ENCODE peak calls at places on chromosomes 7 and 10, in seven cellular contexts. One of them, this sample, is unnamed.
A peak's percentile ranks its signal among the peaks of the same experiment; 100 is the strongest.

GRCh38 chr10:110392860-110393732 is 88.4 kb upstream of the SMNDC1 start:
- DNase-seq in Panc1: no peak
- DNase-seq in transverse colon: peak; percentile 58
- DNase-seq in stomach: no peak
- DNase-seq in GM23338: peak; percentile 11
- DNase-seq in K562: no peak
- DNase-seq in upper lobe of left lung: peak; percentile 37
- DNase-seq in this sample: peak; percentile 77

GRCh38 chr10:110863361-110863760 is 8.4 kb upstream of the PDCD4 start:
- DNase-seq in Panc1: no peak
- DNase-seq in GM23338: no peak
- DNase-seq in upper lobe of left lung: no peak
- DNase-seq in K562: no peak
- DNase-seq in transverse colon: no peak
- DNase-seq in stomach: no peak
- DNase-seq in this sample: no peak

GRCh38 chr7:92461027-92462003 is 14.0 kb downstream of the GATAD1 start:
- DNase-seq in stomach: no peak
- DNase-seq in upper lobe of left lung: no peak
- DNase-seq in K562: peak; percentile 68
- DNase-seq in transverse colon: peak; percentile 25
- DNase-seq in Panc1: peak; percentile 33
- DNase-seq in GM23338: peak; percentile 78
- DNase-seq in this sample: no peak

GRCh38 chr7:1505731-1506550 is 1.8 kb upstream of the INTS1 start:
- DNase-seq in upper lobe of left lung: peak; percentile 81
- DNase-seq in K562: no peak
- DNase-seq in Panc1: no peak
- DNase-seq in GM23338: no peak
- DNase-seq in transverse colon: no peak
- DNase-seq in stomach: no peak
- DNase-seq in this sample: no peak

GRCh38 chr7:1536768-1537630 is 6.5 kb downstream of the MAFK start:
- DNase-seq in Panc1: no peak
- DNase-seq in GM23338: peak; percentile 93
- DNase-seq in upper lobe of left lung: peak; percentile 93
- DNase-seq in K562: peak; percentile 75
- DNase-seq in stomach: peak; percentile 96
- DNase-seq in transverse colon: peak; percentile 91
- DNase-seq in this sample: peak; percentile 99

GRCh38 chr10:44974628-44975431 is 3.8 kb downstream of the DEPP1 start:
- DNase-seq in upper lobe of left lung: peak; percentile 95
- DNase-seq in stomach: peak; percentile 82
- DNase-seq in transverse colon: peak; percentile 79
- DNase-seq in K562: peak; percentile 87
- DNase-seq in GM23338: peak; percentile 75
- DNase-seq in Panc1: no peak
- DNase-seq in this sample: peak; percentile 89

GRCh38 chr7:4739528-4739992 is 35.9 kb upstream of the AP5Z1 start:
- DNase-seq in upper lobe of left lung: no peak
- DNase-seq in Panc1: no peak
- DNase-seq in GM23338: no peak
- DNase-seq in K562: peak; percentile 65
- DNase-seq in transverse colon: no peak
- DNase-seq in stomach: peak; percentile 38
- DNase-seq in this sample: no peak

GRCh38 chr7:65809259-65809981 is 63.5 kb upstream of the VKORC1L1 start:
- DNase-seq in Panc1: no peak
- DNase-seq in GM23338: no peak
- DNase-seq in upper lobe of left lung: no peak
- DNase-seq in stomach: no peak
- DNase-seq in K562: no peak
- DNase-seq in transverse colon: no peak
- DNase-seq in this sample: no peak

GRCh38 chr10:25557136-25557535 is 376.9 kb upstream of the MYO3A start:
- DNase-seq in GM23338: no peak
- DNase-seq in stomach: no peak
- DNase-seq in transverse colon: no peak
- DNase-seq in Panc1: no peak
- DNase-seq in upper lobe of left lung: no peak
- DNase-seq in K562: no peak
- DNase-seq in this sample: no peak

GRCh38 chr10:35224045-35224740 is 97.5 kb downstream of the CREM start:
- DNase-seq in GM23338: peak; percentile 24
- DNase-seq in Panc1: no peak
- DNase-seq in K562: no peak
- DNase-seq in transverse colon: no peak
- DNase-seq in stomach: no peak
- DNase-seq in upper lobe of left lung: no peak
- DNase-seq in this sample: no peak

GRCh38 chr10:43202657-43203490 is 64.0 kb downstream of the RASGEF1A start:
- DNase-seq in upper lobe of left lung: peak; percentile 89
- DNase-seq in Panc1: no peak
- DNase-seq in K562: peak; percentile 97
- DNase-seq in transverse colon: peak; percentile 46
- DNase-seq in GM23338: peak; percentile 94
- DNase-seq in stomach: peak; percentile 31
- DNase-seq in this sample: no peak

GRCh38 chr7:30450123-30450982 is 28.2 kb downstream of the NOD1 start:
- DNase-seq in K562: no peak
- DNase-seq in Panc1: no peak
- DNase-seq in transverse colon: no peak
- DNase-seq in stomach: no peak
- DNase-seq in GM23338: peak; percentile 42
- DNase-seq in upper lobe of left lung: no peak
- DNase-seq in this sample: peak; percentile 9

GRCh38 chr10:97553575-97554100 is 18.9 kb upstream of the ANKRD2 start:
- DNase-seq in stomach: peak; percentile 68
- DNase-seq in GM23338: peak; percentile 93
- DNase-seq in K562: peak; percentile 50
- DNase-seq in transverse colon: peak; percentile 52
- DNase-seq in upper lobe of left lung: no peak
- DNase-seq in Panc1: no peak
- DNase-seq in this sample: peak; percentile 82

GRCh38 chr7:36512607-36513006 is 122.9 kb downstream of the ANLN start:
- DNase-seq in Panc1: no peak
- DNase-seq in K562: no peak
- DNase-seq in transverse colon: no peak
- DNase-seq in upper lobe of left lung: no peak
- DNase-seq in stomach: no peak
- DNase-seq in GM23338: no peak
- DNase-seq in this sample: no peak

GRCh38 chr10:129774736-129775401 is 189.2 kb downstream of the EBF3 start:
- DNase-seq in GM23338: no peak
- DNase-seq in stomach: peak; percentile 15
- DNase-seq in Panc1: no peak
- DNase-seq in upper lobe of left lung: peak; percentile 61
- DNase-seq in K562: no peak
- DNase-seq in transverse colon: no peak
- DNase-seq in this sample: no peak

GRCh38 chr10:79400567-79401004 is 44.8 kb downstream of the ZCCHC24 start:
- DNase-seq in Panc1: peak; percentile 27
- DNase-seq in GM23338: peak; percentile 73
- DNase-seq in K562: peak; percentile 88
- DNase-seq in stomach: peak; percentile 58
- DNase-seq in transverse colon: peak; percentile 49
- DNase-seq in upper lobe of left lung: peak; percentile 86
- DNase-seq in this sample: no peak

GRCh38 chr10:79402625-79402946 is 42.8 kb downstream of the ZCCHC24 start:
- DNase-seq in GM23338: no peak
- DNase-seq in stomach: no peak
- DNase-seq in K562: no peak
- DNase-seq in upper lobe of left lung: no peak
- DNase-seq in transverse colon: no peak
- DNase-seq in Panc1: no peak
- DNase-seq in this sample: no peak

GRCh38 chr10:79402951-79403350 is 42.5 kb downstream of the ZCCHC24 start:
- DNase-seq in stomach: peak; percentile 44
- DNase-seq in upper lobe of left lung: no peak
- DNase-seq in transverse colon: no peak
- DNase-seq in GM23338: no peak
- DNase-seq in K562: no peak
- DNase-seq in Panc1: no peak
- DNase-seq in this sample: peak; percentile 67

GRCh38 chr10:79399242-79399831 is 46.1 kb downstream of the ZCCHC24 start:
- DNase-seq in K562: peak; percentile 92
- DNase-seq in stomach: peak; percentile 81
- DNase-seq in transverse colon: peak; percentile 79
- DNase-seq in Panc1: no peak
- DNase-seq in upper lobe of left lung: peak; percentile 93
- DNase-seq in GM23338: peak; percentile 77
- DNase-seq in this sample: peak; percentile 98

GRCh38 chr10:79401015-79401921 is 44.2 kb downstream of the ZCCHC24 start:
- DNase-seq in K562: no peak
- DNase-seq in upper lobe of left lung: peak; percentile 81
- DNase-seq in transverse colon: no peak
- DNase-seq in Panc1: no peak
- DNase-seq in GM23338: no peak
- DNase-seq in stomach: no peak
- DNase-seq in this sample: peak; percentile 91
- TF ChIP-seq POLR2AphosphoS5 in K562: no peak
- TF ChIP-seq POLR2AphosphoS5 in upper lobe of left lung: peak; percentile 21
- TF ChIP-seq POLR2AphosphoS5 in transverse colon: no peak
- TF ChIP-seq POLR2AphosphoS5 in Panc1: no peak
- TF ChIP-seq POLR2AphosphoS5 in GM23338: no peak
- TF ChIP-seq POLR2AphosphoS5 in stomach: no peak
- TF ChIP-seq POLR2AphosphoS5 in this sample: peak; percentile 68

GRCh38 chr10:86827639-86828038 is 71.2 kb downstream of the BMPR1A start:
- DNase-seq in Panc1: no peak
- DNase-seq in stomach: no peak
- DNase-seq in upper lobe of left lung: no peak
- DNase-seq in K562: no peak
- DNase-seq in transverse colon: no peak
- DNase-seq in GM23338: peak; percentile 63
- DNase-seq in this sample: no peak

GRCh38 chr10:86828145-86828544 is 71.7 kb downstream of the BMPR1A start:
- DNase-seq in stomach: no peak
- DNase-seq in GM23338: no peak
- DNase-seq in Panc1: no peak
- DNase-seq in upper lobe of left lung: no peak
- DNase-seq in transverse colon: no peak
- DNase-seq in K562: no peak
- DNase-seq in this sample: no peak

GRCh38 chr10:86824151-86824550 is 67.7 kb downstream of the BMPR1A start:
- DNase-seq in stomach: no peak
- DNase-seq in GM23338: peak; percentile 65
- DNase-seq in transverse colon: no peak
- DNase-seq in Panc1: no peak
- DNase-seq in upper lobe of left lung: no peak
- DNase-seq in K562: no peak
- DNase-seq in this sample: no peak

GRCh38 chr10:86823565-86823964 is 67.1 kb downstream of the BMPR1A start:
- DNase-seq in upper lobe of left lung: no peak
- DNase-seq in Panc1: no peak
- DNase-seq in stomach: no peak
- DNase-seq in GM23338: peak; percentile 53
- DNase-seq in transverse colon: no peak
- DNase-seq in K562: no peak
- DNase-seq in this sample: no peak

DNA sequence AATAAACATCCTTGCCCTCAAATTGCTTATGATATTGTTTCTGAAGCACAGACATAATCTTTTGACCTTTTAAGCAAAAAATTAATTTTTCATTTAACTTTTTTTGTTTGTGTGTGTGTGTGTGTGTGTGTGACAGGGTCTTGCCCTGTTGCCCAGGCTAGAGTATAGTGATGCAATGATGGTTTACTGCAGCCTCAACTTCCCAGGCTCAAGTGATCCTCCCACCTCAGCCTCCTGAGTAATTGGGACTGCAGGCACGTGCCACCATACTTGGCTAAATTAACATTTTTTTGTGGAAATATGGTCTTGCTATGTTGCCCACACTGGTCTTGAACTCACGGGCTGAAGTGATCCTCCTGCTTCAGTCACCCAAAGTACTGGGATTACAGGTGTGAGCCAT is 68.9 kb downstream of the BMPR1A start:
- DNase-seq in transverse colon: no peak
- DNase-seq in GM23338: no peak
- DNase-seq in Panc1: no peak
- DNase-seq in K562: no peak
- DNase-seq in stomach: no peak
- DNase-seq in upper lobe of left lung: no peak
- DNase-seq in this sample: no peak
- H3K4me1 ChIP-seq in transverse colon: peaks cover 20% of the 10 kb centered on the region
- H3K4me1 ChIP-seq in GM23338: peaks cover 76% of the 10 kb centered on the region
- H3K4me1 ChIP-seq in Panc1: no peaks in the 10 kb centered on the region
- H3K4me1 ChIP-seq in K562: no peaks in the 10 kb centered on the region
- H3K4me1 ChIP-seq in stomach: peaks cover 63% of the 10 kb centered on the region
- H3K4me1 ChIP-seq in upper lobe of left lung: peaks cover 3% of the 10 kb centered on the region
- H3K4me1 ChIP-seq in this sample: peaks cover 78% of the 10 kb centered on the region

GRCh38 chr10:102405108-102405561 is 9.6 kb downstream of the NFKB2 start:
- DNase-seq in stomach: no peak
- DNase-seq in transverse colon: no peak
- DNase-seq in GM23338: no peak
- DNase-seq in K562: no peak
- DNase-seq in Panc1: no peak
- DNase-seq in upper lobe of left lung: no peak
- DNase-seq in this sample: no peak

GRCh38 chr10:102405632-102406031 is 10.1 kb downstream of the NFKB2 start:
- DNase-seq in stomach: no peak
- DNase-seq in K562: no peak
- DNase-seq in Panc1: no peak
- DNase-seq in upper lobe of left lung: no peak
- DNase-seq in transverse colon: no peak
- DNase-seq in GM23338: no peak
- DNase-seq in this sample: no peak

GRCh38 chr10:102402512-102402896 is 7.0 kb downstream of the NFKB2 start:
- DNase-seq in transverse colon: no peak
- DNase-seq in stomach: no peak
- DNase-seq in Panc1: no peak
- DNase-seq in GM23338: no peak
- DNase-seq in upper lobe of left lung: peak; percentile 50
- DNase-seq in K562: no peak
- DNase-seq in this sample: no peak

GRCh38 chr10:102403115-102403514 is 7.6 kb downstream of the NFKB2 start:
- DNase-seq in transverse colon: no peak
- DNase-seq in K562: no peak
- DNase-seq in Panc1: no peak
- DNase-seq in stomach: no peak
- DNase-seq in upper lobe of left lung: peak; percentile 76
- DNase-seq in GM23338: no peak
- DNase-seq in this sample: no peak

GRCh38 chr10:102404361-102405107 is 9.0 kb downstream of the NFKB2 start:
- DNase-seq in K562: no peak
- DNase-seq in stomach: no peak
- DNase-seq in upper lobe of left lung: no peak
- DNase-seq in GM23338: no peak
- DNase-seq in Panc1: no peak
- DNase-seq in transverse colon: no peak
- DNase-seq in this sample: no peak
- TF ChIP-seq POLR2AphosphoS5 in K562: no peak
- TF ChIP-seq POLR2AphosphoS5 in stomach: no peak
- TF ChIP-seq POLR2AphosphoS5 in upper lobe of left lung: no peak
- TF ChIP-seq POLR2AphosphoS5 in GM23338: no peak
- TF ChIP-seq POLR2AphosphoS5 in Panc1: peak; percentile 31
- TF ChIP-seq POLR2AphosphoS5 in transverse colon: no peak
- TF ChIP-seq POLR2AphosphoS5 in this sample: peak; percentile 3

DNA sequence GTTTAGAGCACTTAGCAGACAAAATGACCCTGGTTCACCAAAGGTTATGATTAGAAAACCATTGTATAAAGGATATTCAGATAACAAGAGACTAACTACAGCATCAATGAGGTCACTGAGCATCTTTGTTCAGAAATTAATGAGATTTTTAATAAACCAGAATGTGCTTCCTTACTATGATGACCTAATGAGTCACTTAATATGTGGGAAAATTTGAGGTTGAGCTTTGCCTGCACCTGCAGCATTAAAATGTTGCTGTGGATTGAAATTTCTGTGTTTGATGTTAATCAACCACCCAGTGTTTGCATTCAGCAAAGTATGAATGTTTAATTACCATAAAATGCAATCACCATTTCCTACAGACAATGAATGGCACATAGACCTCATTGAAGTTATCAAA is 45.8 kb downstream of the EXOC6 start:
- DNase-seq in transverse colon: no peak
- DNase-seq in upper lobe of left lung: no peak
- DNase-seq in K562: no peak
- DNase-seq in stomach: no peak
- DNase-seq in Panc1: no peak
- DNase-seq in GM23338: no peak
- DNase-seq in this sample: no peak
- H3K4me1 ChIP-seq in transverse colon: peaks cover 14% of the 10 kb centered on the region
- H3K4me1 ChIP-seq in upper lobe of left lung: peaks cover 9% of the 10 kb centered on the region
- H3K4me1 ChIP-seq in K562: peaks cover 4% of the 10 kb centered on the region
- H3K4me1 ChIP-seq in stomach: peaks cover 26% of the 10 kb centered on the region
- H3K4me1 ChIP-seq in Panc1: peaks cover 49% of the 10 kb centered on the region
- H3K4me1 ChIP-seq in GM23338: peaks cover 37% of the 10 kb centered on the region
- H3K4me1 ChIP-seq in this sample: peaks cover 28% of the 10 kb centered on the region